ENCODE peak calls at places on chromosomes 16 and 17, in nine cellular contexts. C, Z, T, L, G, I, B, O and V are unnamed samples.

GRCh38 chr16:80263181-80263823 is 277.5 kb upstream of the DYNLRB2 start:
- DNase-seq in C (no peak), Z (no peak), T (no peak), L (no peak), G (no peak), I (no peak), B (no peak), O (no peak), V (no peak)

GRCh38 chr16:11689031-11689840 is 21.0 kb downstream of the SNN start:
- DNase-seq in C (no peak), Z (no peak), T (no peak), L (peak), G (no peak), I (no peak), B (peak), O (no peak), V (no peak)

GRCh38 chr17:1484586-1485310 is 7.7 kb downstream of the MYO1C start:
- DNase-seq in C (peak), Z (peak), T (peak), L (peak), G (peak), I (peak), B (peak), O (peak), V (peak)

GRCh38 chr17:15281909-15282308 is 16.8 kb upstream of the PMP22 start:
- DNase-seq in C (no peak), Z (no peak), T (no peak), L (no peak), G (no peak), I (no peak), B (no peak), O (no peak), V (no peak)

GRCh38 chr17:67401106-67401505 is 24.0 kb downstream of the PITPNC1 start:
- DNase-seq in C (no peak), Z (no peak), T (no peak), L (no peak), G (no peak), I (no peak), B (no peak), O (no peak), V (no peak)

GRCh38 chr17:53168413-53168812 is 654.3 kb upstream of the KIF2B start:
- DNase-seq in C (no peak), Z (no peak), T (no peak), L (no peak), G (no peak), I (no peak), B (no peak), O (peak), V (no peak)

GRCh38 chr17:69450857-69451410 is 36.4 kb downstream of the MAP2K6 start:
- DNase-seq in C (no peak), Z (no peak), T (no peak), L (no peak), G (no peak), I (no peak), B (no peak), O (peak), V (no peak)

GRCh38 chr17:80924807-80925610 is 66.6 kb upstream of the CHMP6 start:
- DNase-seq in C (no peak), Z (no peak), T (no peak), L (peak), G (no peak), I (no peak), B (no peak), O (no peak), V (no peak)

GRCh38 chr17:49980703-49981197 is 11.8 kb downstream of the DLX4 start:
- DNase-seq in C (no peak), Z (no peak), T (peak), L (peak), G (no peak), I (no peak), B (no peak), O (no peak), V (no peak)

GRCh38 chr17:69947027-69947759 is 127.8 kb upstream of the KCNJ16 start:
- DNase-seq in C (no peak), Z (no peak), T (no peak), L (no peak), G (no peak), I (no peak), B (no peak), O (peak), V (no peak)

GRCh38 chr16:69049146-69049545 is 56.3 kb upstream of the HAS3 start:
- DNase-seq in C (peak), Z (peak), T (no peak), L (peak), G (no peak), I (no peak), B (no peak), O (peak), V (no peak)

GRCh38 chr17:4678448-4679026 is 25.4 kb downstream of the PELP1 start:
- DNase-seq in C (peak), Z (peak), T (no peak), L (peak), G (peak), I (peak), B (no peak), O (peak), V (no peak)

GRCh38 chr17:17959520-17960361 is 12.5 kb downstream of the TOM1L2 start:
- DNase-seq in C (peak), Z (no peak), T (no peak), L (no peak), G (peak), I (no peak), B (peak), O (peak), V (no peak)

GRCh38 chr16:11988258-11988978 is 11.9 kb downstream of the SNX29 start:
- DNase-seq in C (no peak), Z (no peak), T (no peak), L (no peak), G (no peak), I (no peak), B (no peak), O (no peak), V (no peak)

GRCh38 chr16:12228607-12229499 is 252.3 kb downstream of the SNX29 start:
- DNase-seq in C (peak), Z (peak), T (peak), L (peak), G (peak), I (peak), B (peak), O (peak), V (no peak)

GRCh38 chr17:44878627-44879221 is 20.5 kb downstream of the EFTUD2 start:
- DNase-seq in C (peak), Z (peak), T (peak), L (peak), G (peak), I (peak), B (peak), O (peak), V (no peak)

GRCh38 chr17:65072577-65073178 is 16.1 kb upstream of the GNA13 start:
- DNase-seq in C (no peak), Z (no peak), T (no peak), L (no peak), G (no peak), I (no peak), B (no peak), O (no peak), V (no peak)